ENCODE peak calls at places on chromosomes 7 and 10, in eight cellular contexts. I is GM13976; S is H7; G is IMR-90; L is stimulated activated naive CD8-positive, alpha-beta T cell treated with anti-CD3 and anti-CD28 coated beads, Interleukin-15, Interleukin-2, amounts not matched to agents 100 U/mL and 50 U/mL, for 24 hours; N is body of pancreas; H is GM12891; P is WERI-Rb-1. E is an unnamed sample.

GRCh38 chr10:17454181-17454800 is at the start of gene ST8SIA6:
- DNase-seq in I (peak; percentile 74), S (peak; percentile 83), G (peak; percentile 47), L (peak; percentile 55), N (peak; percentile 21), H (peak; percentile 65), P (peak; percentile 25), E (peak; percentile 24)

GRCh38 chr10:70664702-70665195 is 7.6 kb upstream of the ADAMTS14 start:
- DNase-seq in I (no peak), S (no peak), G (peak; percentile 95), L (no peak), N (no peak), H (no peak), P (no peak), E (peak; percentile 96)

GRCh38 chr7:82156168-82156567 is 287.4 kb downstream of the CACNA2D1 start:
- DNase-seq in I (no peak), S (no peak), G (no peak), L (no peak), N (no peak), H (no peak), P (no peak), E (no peak)

GRCh38 chr7:82247814-82248433 is 195.7 kb downstream of the CACNA2D1 start:
- DNase-seq in I (no peak), S (peak; percentile 11), G (peak; percentile 7), L (no peak), N (no peak), H (no peak), P (no peak), E (no peak)

GRCh38 chr7:66953044-66953427 is 32.0 kb downstream of the TMEM248 start:
- DNase-seq in I (no peak), S (no peak), G (no peak), L (no peak), N (no peak), H (no peak), P (no peak), E (no peak)

GRCh38 chr10:73956476-73957338 is 41.2 kb upstream of the VCL start:
- DNase-seq in I (peak; percentile 70), S (no peak), G (peak; percentile 62), L (peak; percentile 47), N (no peak), H (no peak), P (no peak), E (no peak)

GRCh38 chr10:72158174-72158573 is 57.6 kb upstream of the ANAPC16 start:
- DNase-seq in I (no peak), S (no peak), G (no peak), L (no peak), N (no peak), H (no peak), P (no peak), E (no peak)

GRCh38 chr7:124723012-124723411 is 42.6 kb downstream of the GPR37 start:
- DNase-seq in I (no peak), S (no peak), G (peak; percentile 88), L (no peak), N (no peak), H (no peak), P (no peak), E (no peak)

GRCh38 chr10:58178811-58179210 is 88.9 kb downstream of the IPMK start:
- DNase-seq in I (no peak), S (no peak), G (peak; percentile 21), L (no peak), N (no peak), H (no peak), P (no peak), E (no peak)

GRCh38 chr10:97683556-97684357 is 3.3 kb downstream of the AVPI1 start:
- DNase-seq in I (no peak), S (peak; percentile 53), G (peak; percentile 70), L (no peak), N (peak; percentile 36), H (no peak), P (no peak), E (no peak)

GRCh38 chr10:132659206-132660091 is 121.9 kb downstream of the INPP5A start:
- DNase-seq in I (no peak), S (peak; percentile 46), G (no peak), L (no peak), N (no peak), H (no peak), P (no peak), E (no peak)

GRCh38 chr7:159015081-159015893 is 129.4 kb downstream of the VIPR2 start:
- DNase-seq in I (no peak), S (peak; percentile 74), G (no peak), L (no peak), N (no peak), H (no peak), P (no peak), E (no peak)

GRCh38 chr7:2109936-2110585 is 122.7 kb downstream of the MAD1L1 start:
- DNase-seq in I (peak; percentile 70), S (no peak), G (peak; percentile 96), L (peak; percentile 77), N (no peak), H (no peak), P (peak; percentile 86), E (peak; percentile 78)

GRCh38 chr7:30656006-30656575 is 26.2 kb downstream of the CRHR2 start:
- DNase-seq in I (no peak), S (no peak), G (no peak), L (no peak), N (no peak), H (no peak), P (peak; percentile 89), E (no peak)

GRCh38 chr10:50405733-50406132 is 154.4 kb upstream of the ASAH2 start:
- DNase-seq in I (no peak), S (no peak), G (no peak), L (no peak), N (no peak), H (no peak), P (no peak), E (no peak)

GRCh38 chr10:69895759-69896158 is 94.1 kb downstream of the COL13A1 start:
- DNase-seq in I (no peak), S (no peak), G (peak; percentile 78), L (no peak), N (no peak), H (no peak), P (no peak), E (peak; percentile 91)

GRCh38 chr10:13559124-13559700 is 27.6 kb upstream of the PRPF18 start:
- DNase-seq in I (no peak), S (no peak), G (peak; percentile 8), L (no peak), N (no peak), H (no peak), P (no peak), E (no peak)

GRCh38 chr7:141789917-141790316 is at the start of gene TAS2R5:
- DNase-seq in I (no peak), S (no peak), G (no peak), L (no peak), N (no peak), H (no peak), P (no peak), E (no peak)

GRCh38 chr10:73096041-73096451 is 620 bp downstream of the P4HA1 start:
- DNase-seq in I (peak; percentile 62), S (peak; percentile 74), G (peak; percentile 60), L (peak; percentile 79), N (peak; percentile 67), H (no peak), P (peak; percentile 53), E (peak; percentile 63)

E was measured in GM04504.